ENCODE peak calls at places on chromosome 14, in six cellular contexts. T, H, O, G, J and F are unnamed samples.

GRCh38 chr14:75971509-75971908 is 10.3 kb downstream of the TGFB3 start:
- DNase-seq in T (no peak), H (no peak), O (no peak), G (no peak), J (no peak), F (no peak)

GRCh38 chr14:56794088-56794556 is 16.2 kb downstream of the OTX2 start:
- DNase-seq in T (no peak), H (peak; percentile 83), O (no peak), G (no peak), J (no peak), F (no peak)

GRCh38 chr14:29927596-29928341 is at the start of gene PRKD1:
- DNase-seq in T (peak; percentile 80), H (peak; percentile 84), O (peak; percentile 7), G (peak; percentile 31), J (no peak), F (peak; percentile 55)

GRCh38 chr14:24887623-24888304 is 162.2 kb downstream of the STXBP6 start:
- DNase-seq in T (no peak), H (no peak), O (no peak), G (no peak), J (no peak), F (no peak)

GRCh38 chr14:91315844-91316267 is 71.4 kb upstream of the GPR68 start:
- DNase-seq in T (no peak), H (no peak), O (no peak), G (no peak), J (peak; percentile 63), F (no peak)

GRCh38 chr14:21039059-21039422 is 3.1 kb upstream of the RNASE7 start:
- DNase-seq in T (peak; percentile 91), H (peak; percentile 85), O (no peak), G (peak; percentile 84), J (no peak), F (peak; percentile 88)

GRCh38 chr14:31326111-31326510 is 94.2 kb downstream of the HEATR5A start:
- DNase-seq in T (no peak), H (no peak), O (peak; percentile 10), G (no peak), J (no peak), F (no peak)

GRCh38 chr14:74238974-74239847 is at the start of gene VSX2:
- DNase-seq in T (no peak), H (peak; percentile 89), O (no peak), G (no peak), J (no peak), F (no peak)

GRCh38 chr14:89357655-89358297 is 59.3 kb downstream of the FOXN3 start:
- DNase-seq in T (no peak), H (no peak), O (no peak), G (no peak), J (no peak), F (no peak)

GRCh38 chr14:35699791-35700444 is 109.2 kb downstream of the RALGAPA1 start:
- DNase-seq in T (no peak), H (no peak), O (no peak), G (no peak), J (no peak), F (no peak)
- H3K27me3 ChIP-seq in T (no peaks in the 10 kb centered on the region), H (no peaks in the 10 kb centered on the region), O (no peaks in the 10 kb centered on the region), G (no peaks in the 10 kb centered on the region), J (no peaks in the 10 kb centered on the region), F (no peaks in the 10 kb centered on the region)

GRCh38 chr14:36505193-36505815 is 14.7 kb downstream of the NKX2-1 start:
- DNase-seq in T (no peak), H (peak; percentile 78), O (no peak), G (no peak), J (no peak), F (no peak)

GRCh38 chr14:36507847-36508417 is 12.1 kb downstream of the NKX2-1 start:
- DNase-seq in T (no peak), H (no peak), O (no peak), G (no peak), J (no peak), F (no peak)

GRCh38 chr14:36504805-36505192 is 15.2 kb downstream of the NKX2-1 start:
- DNase-seq in T (no peak), H (peak; percentile 78), O (no peak), G (no peak), J (no peak), F (no peak)

GRCh38 chr14:36506732-36507614 is 13.1 kb downstream of the NKX2-1 start:
- DNase-seq in T (no peak), H (peak; percentile 52), O (no peak), G (no peak), J (no peak), F (no peak)

GRCh38 chr14:36505892-36506731 is 13.9 kb downstream of the NKX2-1 start:
- DNase-seq in T (no peak), H (peak; percentile 85), O (no peak), G (no peak), J (no peak), F (no peak)
- H3K27me3 ChIP-seq in T (peaks cover 88% of the 10 kb centered on the region), H (peaks cover 100% of the 10 kb centered on the region), O (peaks cover 85% of the 10 kb centered on the region), G (peaks cover 100% of the 10 kb centered on the region), J (peaks cover 94% of the 10 kb centered on the region), F (peaks cover 67% of the 10 kb centered on the region)

GRCh38 chr14:104355949-104356737 is 217.8 kb downstream of the KIF26A start:
- DNase-seq in T (peak; percentile 56), H (peak; percentile 43), O (no peak), G (no peak), J (no peak), F (no peak)

GRCh38 chr14:104353221-104353920 is 215.0 kb downstream of the KIF26A start:
- DNase-seq in T (peak; percentile 53), H (peak; percentile 26), O (no peak), G (no peak), J (no peak), F (no peak)

GRCh38 chr14:104352493-104353220 is 214.3 kb downstream of the KIF26A start:
- DNase-seq in T (peak; percentile 37), H (peak; percentile 29), O (no peak), G (no peak), J (no peak), F (no peak)

GRCh38 chr14:104355101-104355691 is 216.8 kb downstream of the KIF26A start:
- DNase-seq in T (peak; percentile 46), H (peak; percentile 37), O (no peak), G (no peak), J (no peak), F (no peak)

GRCh38 chr14:104353921-104354701 is 215.7 kb downstream of the KIF26A start:
- DNase-seq in T (peak; percentile 59), H (peak; percentile 37), O (no peak), G (no peak), J (no peak), F (no peak)
- H3K27me3 ChIP-seq in T (peaks cover 37% of the 10 kb centered on the region), H (no peaks in the 10 kb centered on the region), O (no peaks in the 10 kb centered on the region), G (peaks cover 2% of the 10 kb centered on the region), J (no peaks in the 10 kb centered on the region), F (peaks cover 5% of the 10 kb centered on the region)

GRCh38 chr14:54225457-54225856 is 171.3 kb upstream of the CDKN3 start:
- DNase-seq in T (no peak), H (no peak), O (no peak), G (no peak), J (no peak), F (no peak)
- H3K27me3 ChIP-seq in T (no peaks in the 10 kb centered on the region), H (peaks cover 32% of the 10 kb centered on the region), O (no peaks in the 10 kb centered on the region), G (peaks cover 27% of the 10 kb centered on the region), J (peaks cover 32% of the 10 kb centered on the region), F (no peaks in the 10 kb centered on the region)